ENCODE peak calls at places on chromosomes 16 and 17, in six cellular contexts. C is stimulated activated CD8-positive, alpha-beta memory T cell treated with anti-CD3 and anti-CD28 coated beads, Interleukin-4, amount 100 ng/mL, for 1 hour; D is HEK293T; Q is dermis microvascular lymphatic vessel endothelial cell; V is kidney tubule cell; Z is AG20443. G is an unnamed sample.
A peak's percentile ranks its signal among the peaks of the same experiment; 100 is the strongest.

GRCh38 chr17:27768858-27769410 is 31.4 kb downstream of the NOS2 start:
- DNase-seq in C (no peak), D (no peak), Q (no peak), V (no peak), Z (no peak), G (no peak)

GRCh38 chr16:4944333-4945281 is 7.7 kb upstream of the PPL start:
- DNase-seq in C (no peak), D (peak; percentile 54), Q (peak; percentile 98), V (peak; percentile 98), Z (peak; percentile 96), G (peak; percentile 98)

GRCh38 chr16:4461250-4462085 is 13.0 kb downstream of the NMRAL1 start:
- DNase-seq in C (no peak), D (no peak), Q (no peak), V (no peak), Z (no peak), G (no peak)

GRCh38 chr16:85371948-85372347 is 241.2 kb upstream of the GSE1 start:
- DNase-seq in C (no peak), D (no peak), Q (no peak), V (no peak), Z (no peak), G (no peak)

GRCh38 chr17:48545022-48545376 is at the start of gene HOXB2:
- DNase-seq in C (no peak), D (peak; percentile 44), Q (peak; percentile 56), V (peak; percentile 48), Z (peak; percentile 60), G (no peak)

GRCh38 chr17:43021739-43022512 is at the start of gene VAT1:
- DNase-seq in C (peak; percentile 33), D (peak; percentile 84), Q (peak; percentile 80), V (peak; percentile 78), Z (peak; percentile 91), G (no peak)

GRCh38 chr17:14845562-14846335 is 419.4 kb downstream of the PMP22 start:
- DNase-seq in C (no peak), D (no peak), Q (no peak), V (no peak), Z (peak; percentile 22), G (peak; percentile 35)

GRCh38 chr16:89484923-89485679 is 5.3 kb downstream of the ANKRD11 start:
- DNase-seq in C (no peak), D (no peak), Q (no peak), V (no peak), Z (no peak), G (no peak)

GRCh38 chr17:59155439-59156177 is at the start of gene PRR11:
- DNase-seq in C (peak; percentile 83), D (no peak), Q (peak; percentile 100), V (peak; percentile 100), Z (peak; percentile 94), G (peak; percentile 100)

GRCh38 chr17:19337712-19338023 is 24.9 kb downstream of the B9D1 start:
- DNase-seq in C (no peak), D (no peak), Q (no peak), V (no peak), Z (no peak), G (no peak)

GRCh38 chr17:63947711-63948330 is 15.7 kb upstream of the CD79B start:
- DNase-seq in C (no peak), D (no peak), Q (no peak), V (no peak), Z (no peak), G (no peak)

GRCh38 chr17:1122681-1123396 is 56.9 kb downstream of the ABR start:
- DNase-seq in C (peak; percentile 77), D (peak; percentile 77), Q (peak; percentile 71), V (peak; percentile 74), Z (peak; percentile 87), G (no peak)

GRCh38 chr16:30747331-30747730 is 894 bp upstream of the PHKG2 start:
- DNase-seq in C (no peak), D (no peak), Q (peak; percentile 23), V (peak; percentile 62), Z (peak; percentile 52), G (no peak)

GRCh38 chr16:49527621-49528020 is 154.0 kb downstream of the C16orf78 start:
- DNase-seq in C (no peak), D (no peak), Q (peak; percentile 5), V (no peak), Z (no peak), G (no peak)

GRCh38 chr17:5468075-5468473 is 708 bp downstream of the DHX33 start:
- DNase-seq in C (no peak), D (peak; percentile 17), Q (no peak), V (no peak), Z (no peak), G (no peak)

GRCh38 chr16:46932802-46933201 is 40.7 kb downstream of the DNAJA2 start:
- DNase-seq in C (no peak), D (no peak), Q (no peak), V (no peak), Z (no peak), G (no peak)

GRCh38 chr16:89357460-89357859 is 132.9 kb downstream of the ANKRD11 start:
- DNase-seq in C (no peak), D (no peak), Q (no peak), V (no peak), Z (no peak), G (no peak)

GRCh38 chr17:72297326-72298115 is 176.7 kb downstream of the SOX9 start:
- DNase-seq in C (no peak), D (no peak), Q (no peak), V (peak; percentile 50), Z (peak; percentile 66), G (peak; percentile 56)

GRCh38 chr16:56370185-56370584 is 55.2 kb downstream of the AMFR start:
- DNase-seq in C (no peak), D (no peak), Q (no peak), V (no peak), Z (no peak), G (no peak)

GRCh38 chr17:17810374-17811248 is 26.2 kb downstream of the SREBF1 start:
- DNase-seq in C (no peak), D (peak; percentile 21), Q (no peak), V (peak; percentile 32), Z (no peak), G (no peak)

GRCh38 chr17:80385046-80385445 is 29.9 kb upstream of the ENDOV start:
- DNase-seq in C (no peak), D (no peak), Q (no peak), V (no peak), Z (no peak), G (no peak)

GRCh38 chr16:982152-983043 is 828 bp downstream of the SOX8 start:
- DNase-seq in C (no peak), D (no peak), Q (peak; percentile 12), V (no peak), Z (no peak), G (no peak)

GRCh38 chr16:84975522-84975921 is 35.8 kb downstream of the ZDHHC7 start:
- DNase-seq in C (no peak), D (no peak), Q (no peak), V (no peak), Z (no peak), G (no peak)

GRCh38 chr17:64940055-64940454 is 20.8 kb upstream of the LRRC37A3 start:
- DNase-seq in C (no peak), D (no peak), Q (no peak), V (no peak), Z (no peak), G (no peak)

GRCh38 chr17:64573214-64573613 is 66.4 kb downstream of the CEP95 start:
- DNase-seq in C (no peak), D (no peak), Q (no peak), V (no peak), Z (no peak), G (no peak)

GRCh38 chr17:63405741-63406261 is 40.3 kb downstream of the CYB561 start:
- DNase-seq in C (no peak), D (peak; percentile 59), Q (peak; percentile 81), V (peak; percentile 76), Z (peak; percentile 46), G (peak; percentile 66)

GRCh38 chr17:50798424-50799344 is 31.4 kb upstream of the ANKRD40CL start:
- DNase-seq in C (no peak), D (no peak), Q (no peak), V (no peak), Z (no peak), G (no peak)

GRCh38 chr16:68406458-68407041 is 41.8 kb downstream of the SMPD3 start:
- DNase-seq in C (no peak), D (peak; percentile 26), Q (no peak), V (peak; percentile 64), Z (peak; percentile 76), G (peak; percentile 22)

GRCh38 chr16:26672206-26672605 is 394.5 kb upstream of the C16orf82 start:
- DNase-seq in C (no peak), D (no peak), Q (no peak), V (no peak), Z (no peak), G (no peak)

GRCh38 chr16:81497690-81498089 is 53.1 kb downstream of the CMIP start:
- DNase-seq in C (no peak), D (no peak), Q (no peak), V (no peak), Z (no peak), G (no peak)

GRCh38 chr17:67672592-67672991 is 45.1 kb upstream of the NOL11 start:
- DNase-seq in C (no peak), D (no peak), Q (no peak), V (peak; percentile 22), Z (no peak), G (no peak)

GRCh38 chr16:68079616-68080344 is 5.4 kb upstream of the NFATC3 start:
- DNase-seq in C (peak; percentile 62), D (no peak), Q (peak; percentile 82), V (no peak), Z (peak; percentile 34), G (no peak)

GRCh38 chr16:52078716-52079655 is 468.0 kb downstream of the TOX3 start:
- DNase-seq in C (no peak), D (no peak), Q (no peak), V (peak; percentile 82), Z (no peak), G (no peak)

GRCh38 chr16:50303605-50304466 is 37.5 kb downstream of the ADCY7 start:
- DNase-seq in C (no peak), D (no peak), Q (no peak), V (no peak), Z (no peak), G (no peak)

GRCh38 chr17:46117850-46118696 is 75.2 kb downstream of the KANSL1 start:
- DNase-seq in C (no peak), D (no peak), Q (no peak), V (no peak), Z (no peak), G (no peak)

GRCh38 chr17:82022310-82022980 is at the start of gene CENPX:
- DNase-seq in C (no peak), D (no peak), Q (peak; percentile 12), V (no peak), Z (no peak), G (no peak)

G was measured in retinal pigment epithelial cell.